ENCODE peak calls at places on chromosomes 4 and X, in four cellular contexts. F, G, U and H are unnamed samples.

GRCh38 chrX:55057691-55058249 is 17.1 kb upstream of the PAGE2B start:
- DNase-seq in F (no peak), G (peak; percentile 57), U (peak; percentile 27), H (peak; percentile 16)

GRCh38 chr4:144183165-144183564 is 42.6 kb upstream of the GYPA start:
- DNase-seq in F (no peak), G (no peak), U (no peak), H (no peak)

GRCh38 chr4:57265831-57266582 is 155.8 kb upstream of the IGFBP7 start:
- DNase-seq in F (peak; percentile 41), G (no peak), U (no peak), H (no peak)

GRCh38 chr4:11399461-11399971 is 29.2 kb downstream of the HS3ST1 start:
- DNase-seq in F (no peak), G (no peak), U (no peak), H (no peak)

GRCh38 chr4:144712775-144713174 is 66.8 kb downstream of the HHIP start:
- DNase-seq in F (no peak), G (no peak), U (no peak), H (no peak)

GRCh38 chrX:139113682-139114081 is 402.2 kb upstream of the FGF13 start:
- DNase-seq in F (no peak), G (no peak), U (no peak), H (no peak)

GRCh38 chrX:105526431-105526830 is 295.9 kb upstream of the NRK start:
- DNase-seq in F (no peak), G (no peak), U (no peak), H (no peak)

GRCh38 chr4:16745009-16745408 is 153.4 kb downstream of the LDB2 start:
- DNase-seq in F (no peak), G (no peak), U (no peak), H (no peak)

GRCh38 chr4:65367306-65367705 is 303.0 kb downstream of the EPHA5 start:
- DNase-seq in F (no peak), G (no peak), U (no peak), H (no peak)

GRCh38 chr4:105895609-105896460 is 564 bp downstream of the NPNT start:
- DNase-seq in F (peak; percentile 33), G (peak; percentile 29), U (no peak), H (no peak)

GRCh38 chr4:173272987-173273386 is 61.2 kb downstream of the HMGB2 start:
- DNase-seq in F (no peak), G (no peak), U (no peak), H (no peak)

GRCh38 chr4:55173580-55173979 is 48.2 kb upstream of the KDR start:
- DNase-seq in F (no peak), G (no peak), U (no peak), H (no peak)

GRCh38 chrX:112852850-112853249 is 12.2 kb upstream of the AMOT start:
- DNase-seq in F (no peak), G (no peak), U (no peak), H (no peak)

GRCh38 chr4:156906325-156906724 is 65.3 kb downstream of the PDGFC start:
- DNase-seq in F (no peak), G (no peak), U (no peak), H (no peak)

GRCh38 chr4:39587881-39588280 is 50.8 kb downstream of the SMIM14 start:
- DNase-seq in F (no peak), G (no peak), U (no peak), H (no peak)

GRCh38 chr4:81684357-81684756 is 212.7 kb upstream of the RASGEF1B start:
- DNase-seq in F (no peak), G (no peak), U (no peak), H (no peak)